ENCODE peak calls at places on chromosomes 16 and 17, in six cellular contexts. V is IMR-90, R is H1, Z is mesendoderm, X is neuronal stem cell, Y is trophoblast cell. E is an unnamed sample.

GRCh38 chr17:6429266-6429665 is 5.7 kb downstream of the AIPL1 start:
- DNase-seq in V (no peak), R (no peak), Z (no peak), X (peak), Y (no peak), E (no peak)

GRCh38 chr17:57672205-57672632 is 72.9 kb downstream of the CCDC182 start:
- DNase-seq in V (peak), R (no peak), Z (no peak), X (no peak), Y (no peak), E (no peak)

GRCh38 chr17:37527249-37527851 is 37.7 kb downstream of the DUSP14 start:
- DNase-seq in V (peak), R (no peak), Z (peak), X (peak), Y (peak), E (peak)

GRCh38 chr17:82667668-82668000 is 19.4 kb upstream of the WDR45B start:
- DNase-seq in V (no peak), R (no peak), Z (no peak), X (no peak), Y (no peak), E (no peak)

GRCh38 chr17:10790491-10791401 is 13.2 kb downstream of the TMEM238L start:
- DNase-seq in V (no peak), R (no peak), Z (peak), X (no peak), Y (peak), E (no peak)

GRCh38 chr16:76309639-76310335 is 32.6 kb downstream of the CNTNAP4 start:
- DNase-seq in V (no peak), R (no peak), Z (peak), X (no peak), Y (no peak), E (no peak)

GRCh38 chr16:86826931-86827330 is 248.6 kb downstream of the FOXL1 start:
- DNase-seq in V (no peak), R (no peak), Z (peak), X (peak), Y (no peak), E (no peak)

GRCh38 chr17:73533127-73533526 is 111.1 kb downstream of the SDK2 start:
- DNase-seq in V (no peak), R (no peak), Z (no peak), X (no peak), Y (no peak), E (no peak)

GRCh38 chr17:70855401-70856054 is 686.2 kb downstream of the KCNJ2 start:
- DNase-seq in V (peak), R (no peak), Z (no peak), X (no peak), Y (no peak), E (peak)

GRCh38 chr16:1221628-1222552 is 3.2 kb downstream of the TPSG1 start:
- DNase-seq in V (no peak), R (no peak), Z (no peak), X (no peak), Y (no peak), E (no peak)

GRCh38 chr17:40451420-40451819 is 8.2 kb downstream of the IGFBP4 start:
- DNase-seq in V (peak), R (no peak), Z (no peak), X (no peak), Y (no peak), E (peak)

GRCh38 chr16:54143410-54143809 is 143.2 kb downstream of the IRX3 start:
- DNase-seq in V (no peak), R (no peak), Z (no peak), X (no peak), Y (no peak), E (no peak)

GRCh38 chr17:15490634-15491261 is 23.3 kb upstream of the CDRT4 start:
- DNase-seq in V (peak), R (peak), Z (peak), X (peak), Y (peak), E (peak)

GRCh38 chr17:78838574-78839005 is 2.0 kb downstream of the USP36 start:
- DNase-seq in V (no peak), R (no peak), Z (no peak), X (no peak), Y (no peak), E (no peak)

GRCh38 chr16:2816751-2817495 is at the start of gene PRSS21:
- DNase-seq in V (no peak), R (no peak), Z (no peak), X (no peak), Y (no peak), E (no peak)

GRCh38 chr16:1917056-1917664 is 1.1 kb downstream of the HS3ST6 start:
- DNase-seq in V (no peak), R (no peak), Z (no peak), X (no peak), Y (no peak), E (no peak)

GRCh38 chr17:81579298-81579697 is 27.1 kb upstream of the FAAP100 start:
- DNase-seq in V (no peak), R (no peak), Z (no peak), X (no peak), Y (no peak), E (no peak)

GRCh38 chr16:54290203-54291106 is 3.9 kb upstream of the IRX3 start:
- DNase-seq in V (no peak), R (no peak), Z (peak), X (peak), Y (no peak), E (no peak)

GRCh38 chr16:19179890-19180490 is 11.9 kb downstream of the SYT17 start:
- DNase-seq in V (peak), R (no peak), Z (peak), X (peak), Y (peak), E (peak)

GRCh38 chr17:10125761-10126553 is 72.4 kb downstream of the GAS7 start:
- DNase-seq in V (peak), R (no peak), Z (peak), X (no peak), Y (no peak), E (peak)

GRCh38 chr16:31480851-31481250 is 2.1 kb upstream of the SLC5A2 start:
- DNase-seq in V (no peak), R (no peak), Z (no peak), X (no peak), Y (no peak), E (no peak)

GRCh38 chr17:79085154-79085920 is 10.7 kb downstream of the ENGASE start:
- DNase-seq in V (no peak), R (no peak), Z (no peak), X (no peak), Y (no peak), E (no peak)

GRCh38 chr17:57832711-57833596 is 16.9 kb downstream of the MRPS23 start:
- DNase-seq in V (peak), R (peak), Z (peak), X (peak), Y (peak), E (peak)

GRCh38 chr16:30088832-30089624 is 2.7 kb downstream of the TBX6 start:
- DNase-seq in V (no peak), R (no peak), Z (peak), X (no peak), Y (no peak), E (no peak)

GRCh38 chr16:86604436-86605220 is 26.3 kb downstream of the FOXL1 start:
- DNase-seq in V (no peak), R (no peak), Z (no peak), X (no peak), Y (no peak), E (no peak)

GRCh38 chr16:59719121-59719520 is 985.0 kb upstream of the GOT2 start:
- DNase-seq in V (no peak), R (no peak), Z (no peak), X (no peak), Y (no peak), E (no peak)

GRCh38 chr17:72397687-72398086 is 276.9 kb downstream of the SOX9 start:
- DNase-seq in V (peak), R (no peak), Z (no peak), X (no peak), Y (no peak), E (no peak)

GRCh38 chr16:47847220-47847970 is 308.4 kb downstream of the ABCC12 start:
- DNase-seq in V (peak), R (no peak), Z (peak), X (no peak), Y (no peak), E (peak)

GRCh38 chr16:2032285-2033056 is 5.8 kb downstream of the NHERF2 start:
- DNase-seq in V (peak), R (no peak), Z (no peak), X (no peak), Y (no peak), E (peak)

DNA sequence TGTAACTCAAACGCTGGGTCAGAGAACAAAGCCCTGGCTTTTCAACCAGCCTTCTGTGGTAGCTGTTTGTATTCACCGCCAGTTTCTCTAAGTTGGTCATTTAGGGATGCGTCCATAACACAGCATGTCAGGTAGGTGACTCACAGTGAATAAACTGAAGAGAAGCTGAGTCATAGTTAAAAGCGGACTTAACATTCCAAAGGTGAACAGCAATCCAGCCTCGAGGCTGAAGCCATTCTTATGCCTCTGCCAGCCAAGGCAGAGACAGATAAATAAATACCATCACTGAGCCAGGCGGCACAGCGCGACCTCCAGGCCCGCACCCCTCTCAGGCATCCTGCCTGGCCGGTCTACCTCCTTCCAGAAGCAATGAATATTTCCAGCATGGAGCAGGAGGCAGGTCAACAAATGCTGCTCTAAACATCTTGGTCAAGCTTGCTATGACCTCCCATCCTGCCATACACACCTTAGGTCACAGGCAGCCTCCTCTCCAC is 12.4 kb upstream of the CACNG4 start:
- DNase-seq in V (peak), R (peak), Z (peak), X (no peak), Y (peak), E (peak)
- H3K4me3 ChIP-seq in V (no peak), R (no peak), Z (no peak), X (no peak), Y (no peak), E (no peak)

GRCh38 chr17:75778861-75779249 is 5.8 kb upstream of the UNK start:
- DNase-seq in V (peak), R (no peak), Z (no peak), X (no peak), Y (no peak), E (no peak)

GRCh38 chr17:75777243-75777922 is 7.2 kb upstream of the UNK start:
- DNase-seq in V (no peak), R (no peak), Z (no peak), X (no peak), Y (no peak), E (no peak)

GRCh38 chr17:75779987-75780889 is 4.4 kb upstream of the UNK start:
- DNase-seq in V (no peak), R (no peak), Z (no peak), X (no peak), Y (no peak), E (no peak)

GRCh38 chr17:75776399-75777242 is 8.0 kb upstream of the UNK start:
- DNase-seq in V (no peak), R (no peak), Z (no peak), X (no peak), Y (peak), E (no peak)

GRCh38 chr17:75779250-75779986 is 5.2 kb upstream of the UNK start:
- DNase-seq in V (peak), R (peak), Z (peak), X (peak), Y (peak), E (peak)
- H3K4ac ChIP-seq in V (peak), R (no peak), Z (peak), X (no peak), Y (peak), E (peak)

DNA sequence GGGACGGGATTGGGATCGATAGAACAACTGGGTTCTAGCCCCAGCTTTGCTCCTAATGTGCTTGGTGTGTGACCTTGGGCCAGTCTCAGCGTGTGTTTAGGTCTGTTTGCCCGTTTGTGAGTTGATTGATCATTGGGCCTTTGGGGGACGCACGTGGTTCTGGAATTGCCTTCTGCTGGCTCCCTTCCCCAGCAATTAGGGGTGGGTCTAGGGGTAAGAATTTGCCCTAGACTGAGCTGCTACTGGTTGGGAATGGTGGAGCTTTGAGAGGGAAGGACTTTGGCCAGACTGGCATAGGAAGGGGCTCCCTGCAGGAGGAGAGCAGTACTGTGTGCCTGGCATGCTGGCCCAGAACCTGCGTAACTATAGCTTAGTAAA is 1.5 kb downstream of the SPNS2 start:
- DNase-seq in V (no peak), R (no peak), Z (no peak), X (no peak), Y (no peak), E (no peak)
- H3K4me3 ChIP-seq in V (no peak), R (peak), Z (no peak), X (no peak), Y (peak), E (peak)

GRCh38 chr16:68022278-68022727 is 729 bp downstream of the DDX28 start:
- DNase-seq in V (no peak), R (no peak), Z (no peak), X (no peak), Y (no peak), E (no peak)
- H3K4ac ChIP-seq in V (no peak), R (no peak), Z (no peak), X (peak), Y (peak), E (peak)

GRCh38 chr16:24430937-24431760 is 108.2 kb upstream of the RBBP6 start:
- DNase-seq in V (no peak), R (no peak), Z (peak), X (no peak), Y (no peak), E (no peak)
- H3K4me3 ChIP-seq in V (no peak), R (no peak), Z (no peak), X (no peak), Y (no peak), E (no peak)